ENCODE peak calls at places on chromosomes 6 and 20, in five cellular contexts. S is GM10248; J is myocyte; F is NT2/D1; P is stimulated activated naive CD8-positive, alpha-beta T cell treated with anti-CD3 and anti-CD28 coated beads, Interleukin-15, Interleukin-2, amounts not matched to agents 100 U/mL and 50 U/mL, for 24 hours. Y is an unnamed sample.

GRCh38 chr6:107318100-107318736 is 141.1 kb downstream of the PDSS2 start:
- DNase-seq in S (peak), J (peak), F (peak), P (peak), Y (peak)

GRCh38 chr20:62710886-62711702 is 2.5 kb downstream of the NTSR1 start:
- DNase-seq in S (no peak), J (no peak), F (no peak), P (peak), Y (peak)

GRCh38 chr6:107354470-107354869 is 104.9 kb downstream of the PDSS2 start:
- DNase-seq in S (no peak), J (no peak), F (no peak), P (no peak), Y (no peak)

GRCh38 chr6:160662842-160663241 is 1.2 kb downstream of the LPA start:
- DNase-seq in S (no peak), J (no peak), F (no peak), P (no peak), Y (no peak)

GRCh38 chr6:125237764-125238163 is 64.0 kb downstream of the HDDC2 start:
- DNase-seq in S (no peak), J (no peak), F (no peak), P (no peak), Y (no peak)

GRCh38 chr6:122052501-122052900 is 347.0 kb upstream of the HSF2 start:
- DNase-seq in S (no peak), J (no peak), F (no peak), P (no peak), Y (no peak)

GRCh38 chr6:111663692-111664564 is 58.2 kb upstream of the TRAF3IP2 start:
- DNase-seq in S (no peak), J (peak), F (peak), P (no peak), Y (peak)

GRCh38 chr20:23118144-23118543 is 32.0 kb upstream of the CD93 start:
- DNase-seq in S (peak), J (no peak), F (no peak), P (no peak), Y (no peak)

GRCh38 chr6:116799945-116800344 is 28.9 kb downstream of the GPRC6A start:
- DNase-seq in S (no peak), J (no peak), F (no peak), P (no peak), Y (no peak)

GRCh38 chr6:156617376-156617775 is 159.8 kb upstream of the ARID1B start:
- DNase-seq in S (no peak), J (peak), F (no peak), P (no peak), Y (peak)

GRCh38 chr6:84422380-84422968 is 195.0 kb upstream of the CEP162 start:
- DNase-seq in S (peak), J (peak), F (peak), P (peak), Y (peak)

GRCh38 chr6:165716886-165717285 is 53.8 kb upstream of the PDE10A start:
- DNase-seq in S (no peak), J (no peak), F (no peak), P (no peak), Y (no peak)

GRCh38 chr6:26017567-26017966 is 55.0 kb downstream of the TRIM38 start:
- DNase-seq in S (no peak), J (peak), F (no peak), P (peak), Y (no peak)

GRCh38 chr6:152563182-152563581 is 74.0 kb downstream of the SYNE1 start:
- DNase-seq in S (no peak), J (no peak), F (no peak), P (no peak), Y (no peak)

GRCh38 chr6:119533603-119534279 is 184.2 kb upstream of the MAN1A1 start:
- DNase-seq in S (peak), J (peak), F (no peak), P (no peak), Y (no peak)

GRCh38 chr6:77015350-77015749 is 447.9 kb downstream of the HTR1B start:
- DNase-seq in S (no peak), J (peak), F (no peak), P (no peak), Y (no peak)